ENCODE peak calls at places on chromosomes 13 and 19, in nine cellular contexts. L is A549, S is K562, W is endothelial cell of umbilical vein, E is GM12878, B is HepG2, A is SK-N-SH, Z is HCT116, R is H1. X is an unnamed sample.

GRCh38 chr13:31485651-31486051 is 253.7 kb upstream of the RXFP2 start:
- DNase-seq in L (no peak), S (no peak), W (peak), E (no peak), B (no peak), A (peak), Z (no peak), R (no peak), X (peak)

GRCh38 chr13:113527272-113527958 is 36.9 kb upstream of the DCUN1D2 start:
- DNase-seq in L (no peak), S (no peak), W (no peak), E (no peak), B (no peak), A (no peak), Z (no peak), R (no peak), X (peak)

GRCh38 chr19:15180451-15181390 is 20.1 kb downstream of the NOTCH3 start:
- DNase-seq in L (no peak), S (peak), W (no peak), E (no peak), B (peak), A (no peak), Z (no peak), R (peak), X (no peak)

GRCh38 chr13:94120878-94121277 is 358.6 kb downstream of the DCT start:
- DNase-seq in L (no peak), S (no peak), W (no peak), E (no peak), B (no peak), A (no peak), Z (no peak), R (no peak), X (no peak)

GRCh38 chr13:26228080-26228479 is 6.0 kb upstream of the RNF6 start:
- DNase-seq in L (no peak), S (no peak), W (no peak), E (no peak), B (no peak), A (no peak), Z (no peak), R (no peak), X (no peak)

GRCh38 chr13:40772765-40773473 is 1.9 kb upstream of the MRPS31 start:
- DNase-seq in L (no peak), S (no peak), W (no peak), E (no peak), B (peak), A (no peak), Z (no peak), R (no peak), X (no peak)

GRCh38 chr13:102774210-102774560 is 599 bp upstream of the TEX30 start:
- DNase-seq in L (no peak), S (peak), W (no peak), E (no peak), B (no peak), A (no peak), Z (no peak), R (no peak), X (no peak)

GRCh38 chr19:12833747-12834417 is 497 bp downstream of the RTBDN start:
- DNase-seq in L (no peak), S (peak), W (no peak), E (no peak), B (no peak), A (peak), Z (no peak), R (peak), X (peak)

GRCh38 chr13:29849731-29850212 is 645 bp downstream of the UBL3 start:
- DNase-seq in L (peak), S (peak), W (peak), E (no peak), B (peak), A (peak), Z (no peak), R (peak), X (peak)

GRCh38 chr13:75694742-75695141 is 58.6 kb downstream of the LMO7 start:
- DNase-seq in L (no peak), S (no peak), W (no peak), E (no peak), B (no peak), A (no peak), Z (no peak), R (no peak), X (peak)

GRCh38 chr13:98834254-98834960 is 81.9 kb upstream of the SLC15A1 start:
- DNase-seq in L (no peak), S (no peak), W (no peak), E (no peak), B (no peak), A (no peak), Z (no peak), R (no peak), X (no peak)

GRCh38 chr13:25992076-25992475 is 59.7 kb downstream of the SHISA2 start:
- DNase-seq in L (no peak), S (no peak), W (no peak), E (no peak), B (no peak), A (no peak), Z (no peak), R (no peak), X (no peak)

GRCh38 chr13:28501547-28501946 is 6.6 kb upstream of the FLT1 start:
- DNase-seq in L (no peak), S (no peak), W (no peak), E (no peak), B (no peak), A (no peak), Z (no peak), R (no peak), X (no peak)

GRCh38 chr19:43524922-43525835 is 1.8 kb downstream of the ETHE1 start:
- DNase-seq in L (peak), S (no peak), W (peak), E (peak), B (peak), A (no peak), Z (peak), R (peak), X (peak)

GRCh38 chr19:51693246-51693645 is at the start of gene SPACA6:
- DNase-seq in L (no peak), S (no peak), W (no peak), E (no peak), B (no peak), A (peak), Z (no peak), R (no peak), X (no peak)

GRCh38 chr19:51695702-51696315 is 2.7 kb downstream of the SPACA6 start:
- DNase-seq in L (no peak), S (no peak), W (no peak), E (no peak), B (no peak), A (peak), Z (no peak), R (no peak), X (no peak)

GRCh38 chr19:51693819-51694218 is 689 bp downstream of the SPACA6 start:
- DNase-seq in L (no peak), S (no peak), W (no peak), E (no peak), B (no peak), A (no peak), Z (no peak), R (no peak), X (no peak)

GRCh38 chr19:51695088-51695487 is 2.0 kb downstream of the SPACA6 start:
- DNase-seq in L (no peak), S (no peak), W (no peak), E (no peak), B (no peak), A (peak), Z (no peak), R (no peak), X (no peak)

DNA sequence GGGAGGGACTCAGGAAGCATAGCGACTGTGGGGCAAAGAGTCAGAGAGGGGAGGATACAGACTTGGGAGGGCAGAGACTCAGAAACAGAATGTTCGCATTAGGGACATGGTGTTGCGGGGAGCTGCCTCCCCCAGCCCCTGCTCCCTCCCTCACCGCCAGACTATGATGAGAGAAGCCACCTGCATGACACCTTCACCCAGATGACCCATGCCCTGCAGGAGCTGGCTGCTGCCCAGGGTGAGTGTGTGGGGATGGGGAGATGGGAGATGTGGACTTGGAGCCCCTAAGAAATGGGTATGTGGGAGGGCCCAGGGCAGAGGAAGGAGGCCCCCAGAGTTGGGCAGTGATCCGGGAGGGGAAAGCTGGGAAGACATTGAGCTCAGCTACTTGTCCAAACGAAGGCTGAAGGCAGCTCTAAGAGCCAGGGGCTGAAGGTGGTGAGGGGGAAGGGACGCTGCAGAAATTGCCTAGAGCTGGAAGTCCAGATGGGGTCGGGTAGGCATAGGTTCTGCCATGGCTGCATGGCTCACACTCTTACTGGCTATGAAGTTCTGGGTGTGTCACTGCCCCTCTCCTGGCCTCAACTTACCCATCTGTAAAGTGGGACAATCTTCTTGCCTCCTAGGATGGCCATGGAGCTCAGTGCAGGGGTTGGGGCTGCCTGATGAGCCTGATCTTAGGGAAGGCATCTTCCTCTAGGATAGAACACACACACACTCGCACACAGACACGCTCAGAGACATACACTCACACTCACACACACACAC is 1.4 kb downstream of the SPACA6 start:
- DNase-seq in L (no peak), S (no peak), W (no peak), E (no peak), B (no peak), A (peak), Z (no peak), R (no peak), X (no peak)
- H3K4me3 ChIP-seq in L (no peak), S (no peak), W (no peak), E (no peak), B (no peak), A (no peak), Z (no peak), R (no peak), X (no peak)

GRCh38 chr19:55702131-55702627 is 27.2 kb downstream of the EPN1 start:
- DNase-seq in L (no peak), S (peak), W (no peak), E (no peak), B (no peak), A (peak), Z (no peak), R (no peak), X (no peak)

GRCh38 chr19:55699221-55699620 is 24.2 kb downstream of the EPN1 start:
- DNase-seq in L (no peak), S (no peak), W (no peak), E (no peak), B (no peak), A (no peak), Z (no peak), R (no peak), X (no peak)

GRCh38 chr19:55698256-55698655 is 23.2 kb downstream of the EPN1 start:
- DNase-seq in L (no peak), S (no peak), W (no peak), E (no peak), B (no peak), A (no peak), Z (no peak), R (no peak), X (no peak)

GRCh38 chr19:55703790-55704215 is 28.8 kb downstream of the EPN1 start:
- DNase-seq in L (peak), S (peak), W (peak), E (no peak), B (no peak), A (peak), Z (peak), R (peak), X (peak)

GRCh38 chr19:55700813-55701212 is 25.8 kb downstream of the EPN1 start:
- DNase-seq in L (no peak), S (no peak), W (no peak), E (no peak), B (no peak), A (no peak), Z (no peak), R (no peak), X (no peak)
- TF ChIP-seq MAX in L (no peak), S (no peak), W (no peak), E (no peak), B (no peak), A (no peak), Z (no peak), R (no peak), X (no peak)

DNA sequence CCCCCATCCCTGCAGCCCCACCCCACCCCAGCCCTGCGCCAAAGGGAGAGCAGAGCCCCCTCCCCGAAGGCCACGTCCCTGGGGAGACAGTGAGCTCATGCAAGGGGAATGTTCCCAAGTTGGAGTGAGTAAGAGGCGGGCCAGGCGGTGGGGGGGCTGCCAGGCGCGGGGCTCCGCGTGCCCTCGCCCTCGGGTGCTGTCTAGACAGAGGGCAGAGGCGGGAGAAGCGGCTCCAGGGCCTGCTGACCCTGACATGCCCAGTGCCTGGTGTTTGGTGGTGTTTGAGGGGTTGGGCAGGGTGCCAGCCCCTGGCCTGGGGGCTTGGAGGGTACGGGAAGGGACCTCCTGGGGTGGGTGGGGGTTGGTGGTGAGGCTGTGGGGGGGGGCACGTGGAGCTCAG is 1.0 kb downstream of the FSTL3 start:
- DNase-seq in L (peak), S (no peak), W (peak), E (no peak), B (peak), A (peak), Z (no peak), R (no peak), X (no peak)
- H3K4me3 ChIP-seq in L (peak), S (no peak), W (no peak), E (no peak), B (peak), A (peak), Z (peak), R (no peak), X (no peak)

GRCh38 chr13:66660013-66660804 is 569.9 kb downstream of the PCDH9 start:
- DNase-seq in L (peak), S (no peak), W (peak), E (no peak), B (no peak), A (no peak), Z (no peak), R (no peak), X (no peak)
- TF ChIP-seq MAX in L (no peak), S (no peak), W (no peak), E (no peak), B (no peak), A (no peak), Z (no peak), R (no peak), X (no peak)

GRCh38 chr19:4868286-4868834 is 893 bp upstream of the PLIN3 start:
- DNase-seq in L (no peak), S (no peak), W (no peak), E (no peak), B (no peak), A (no peak), Z (no peak), R (no peak), X (no peak)
- H3K4me3 ChIP-seq in L (no peak), S (no peak), W (no peak), E (peak), B (peak), A (peak), Z (peak), R (no peak), X (no peak)

DNA sequence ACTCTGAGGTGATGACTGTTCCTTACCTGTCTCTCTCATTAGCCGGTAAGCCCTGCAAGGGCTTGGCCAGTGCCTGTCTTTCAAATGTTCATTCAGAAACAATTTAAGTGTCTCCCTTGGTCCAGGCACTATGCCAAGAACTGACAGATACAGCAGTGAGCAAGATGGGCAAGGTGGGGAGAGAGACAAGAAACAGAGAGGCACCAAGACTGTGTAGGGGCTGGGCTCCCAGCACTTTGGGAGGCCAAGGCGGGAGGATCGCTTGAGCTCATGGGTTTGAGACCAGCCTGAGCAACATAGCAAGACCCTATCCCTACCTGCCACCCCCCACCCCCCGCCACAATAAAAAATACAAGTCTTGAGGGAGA is 1.3 kb upstream of the CCNE1 start:
- DNase-seq in L (peak), S (peak), W (no peak), E (no peak), B (no peak), A (no peak), Z (no peak), R (no peak), X (peak)
- TF ChIP-seq MAX in L (no peak), S (no peak), W (no peak), E (no peak), B (no peak), A (no peak), Z (no peak), R (no peak), X (no peak)

DNA sequence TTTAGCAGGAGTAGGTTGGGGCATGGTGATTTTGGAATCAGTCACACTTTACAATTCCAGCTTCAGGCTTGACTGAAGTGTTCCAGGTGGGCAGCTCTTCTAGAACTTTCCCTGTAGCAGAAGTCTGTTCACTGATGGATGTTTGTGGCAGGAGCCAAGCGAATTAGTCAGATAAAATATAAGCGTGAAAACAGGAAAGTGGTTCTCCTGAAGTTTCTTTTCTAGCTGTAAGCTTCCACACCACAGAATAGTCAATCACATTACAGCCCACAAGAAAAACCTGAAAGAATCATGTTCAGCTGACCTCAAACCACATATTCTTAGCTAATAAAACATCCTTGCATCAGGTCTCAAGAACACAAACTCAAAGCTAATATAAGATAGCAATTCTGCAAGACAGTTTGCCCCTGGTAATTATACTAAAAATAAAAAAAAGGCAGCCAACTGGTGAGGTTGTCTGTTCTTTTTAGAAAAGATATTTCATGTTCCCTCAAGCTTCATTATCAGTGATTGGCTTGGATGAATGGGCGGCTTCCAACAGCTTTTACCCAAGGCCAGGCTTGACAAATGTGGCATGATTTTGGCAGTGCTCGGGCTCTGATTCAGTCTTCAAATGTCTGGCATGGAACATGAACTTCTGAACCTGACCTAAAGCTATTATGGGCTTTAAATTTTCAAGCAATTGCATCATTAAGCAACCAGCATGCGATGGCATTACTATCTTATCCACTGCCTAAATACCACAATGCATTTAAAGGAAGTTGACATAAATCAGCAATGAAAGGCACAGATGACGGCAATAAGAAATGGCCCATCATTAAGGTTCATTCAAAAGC is 136.8 kb downstream of the DCLK1 start:
- DNase-seq in L (no peak), S (no peak), W (no peak), E (no peak), B (no peak), A (no peak), Z (no peak), R (no peak), X (no peak)
- H3K4me3 ChIP-seq in L (no peak), S (no peak), W (no peak), E (no peak), B (no peak), A (peak), Z (no peak), R (no peak), X (no peak)

GRCh38 chr19:18070181-18070580 is 16.6 kb downstream of the IL12RB1 start:
- DNase-seq in L (no peak), S (no peak), W (no peak), E (no peak), B (no peak), A (peak), Z (no peak), R (no peak), X (no peak)
- TF ChIP-seq MAX in L (no peak), S (no peak), W (no peak), E (no peak), B (no peak), A (no peak), Z (no peak), R (no peak), X (no peak)